ENCODE peak calls at places on chromosomes 7 and 10, in four cellular contexts. H, U, Q and E are unnamed samples.

GRCh38 chr7:5348134-5349004 is 65.6 kb downstream of the SLC29A4 start:
- DNase-seq in H (no peak), U (no peak), Q (no peak), E (no peak)

GRCh38 chr10:101769541-101770180 is 6.3 kb downstream of the FGF8 start:
- DNase-seq in H (no peak), U (no peak), Q (no peak), E (no peak)

GRCh38 chr10:132136097-132136521 is 50.6 kb upstream of the DPYSL4 start:
- DNase-seq in H (no peak), U (no peak), Q (no peak), E (no peak)

GRCh38 chr10:52949899-52950298 is 177.3 kb upstream of the MBL2 start:
- DNase-seq in H (no peak), U (no peak), Q (no peak), E (no peak)

GRCh38 chr7:70700055-70700934 is 431.6 kb upstream of the GALNT17 start:
- DNase-seq in H (peak), U (peak), Q (no peak), E (no peak)

GRCh38 chr10:7686351-7687171 is 16.6 kb upstream of the ITIH2 start:
- DNase-seq in H (peak), U (no peak), Q (no peak), E (no peak)

GRCh38 chr10:103427866-103428265 is 24.3 kb downstream of the CALHM2 start:
- DNase-seq in H (no peak), U (no peak), Q (no peak), E (no peak)

GRCh38 chr10:102776779-102777417 is 33.1 kb downstream of the WBP1L start:
- DNase-seq in H (no peak), U (peak), Q (no peak), E (no peak)

GRCh38 chr7:22589641-22590141 is 89.7 kb upstream of the STEAP1B start:
- DNase-seq in H (no peak), U (peak), Q (no peak), E (no peak)

GRCh38 chr7:21448974-21449373 is 21.1 kb downstream of the SP4 start:
- DNase-seq in H (no peak), U (no peak), Q (no peak), E (no peak)

GRCh38 chr10:511849-512191 is 177.6 kb downstream of the DIP2C start:
- DNase-seq in H (no peak), U (no peak), Q (no peak), E (no peak)

GRCh38 chr10:6840093-6840763 is 260.2 kb upstream of the PRKCQ start:
- DNase-seq in H (no peak), U (no peak), Q (no peak), E (no peak)

GRCh38 chr10:23912884-23913401 is 296.0 kb upstream of the KIAA1217 start:
- DNase-seq in H (no peak), U (no peak), Q (no peak), E (no peak)

GRCh38 chr7:150716368-150716767 is at the start of gene GIMAP1:
- DNase-seq in H (no peak), U (no peak), Q (peak), E (no peak)

GRCh38 chr7:127514499-127514898 is 70.9 kb downstream of the GCC1 start:
- DNase-seq in H (no peak), U (no peak), Q (no peak), E (peak)

GRCh38 chr10:72215611-72216549 is at the start of the genes ANAPC16 and ASCC1:
- DNase-seq in H (peak), U (peak), Q (peak), E (peak)